ENCODE peak calls at places on chromosomes 11 and 22, in four cellular contexts. Y is GM12878, C is suprapubic skin, R is A549. J is an unnamed sample.

GRCh38 chr11:130829801-130830562 is 86.3 kb downstream of the SNX19 start:
- DNase-seq in Y (no peak), C (no peak), R (no peak), J (peak; percentile 74)

GRCh38 chr22:27851974-27852713 is 50.6 kb upstream of the MN1 start:
- DNase-seq in Y (no peak), C (no peak), R (no peak), J (no peak)

GRCh38 chr11:102367364-102367763 is 20.4 kb downstream of the BIRC2 start:
- DNase-seq in Y (no peak), C (no peak), R (peak; percentile 10), J (no peak)

GRCh38 chr11:102971766-102972165 is 16.2 kb upstream of the MMP13 start:
- DNase-seq in Y (no peak), C (no peak), R (no peak), J (no peak)

GRCh38 chr22:27609411-27610029 is 192.0 kb downstream of the MN1 start:
- DNase-seq in Y (no peak), C (no peak), R (no peak), J (no peak)

GRCh38 chr11:107014871-107015270 is 3.4 kb downstream of the GUCY1A2 start:
- DNase-seq in Y (no peak), C (no peak), R (no peak), J (no peak)

GRCh38 chr11:102495161-102496042 is 35.1 kb downstream of the MMP7 start:
- DNase-seq in Y (peak; percentile 79), C (no peak), R (peak; percentile 41), J (no peak)

GRCh38 chr22:26399288-26399687 is 29.8 kb upstream of the ASPHD2 start:
- DNase-seq in Y (no peak), C (no peak), R (no peak), J (no peak)

GRCh38 chr11:121106812-121107211 is 5.8 kb downstream of the TECTA start:
- DNase-seq in Y (no peak), C (no peak), R (no peak), J (no peak)

GRCh38 chr11:109963101-109963500 is 130.1 kb upstream of the ZC3H12C start:
- DNase-seq in Y (no peak), C (no peak), R (no peak), J (no peak)

GRCh38 chr11:108713076-108713790 is 48.4 kb downstream of the DDX10 start:
- DNase-seq in Y (peak; percentile 54), C (no peak), R (no peak), J (no peak)

GRCh38 chr22:27120036-27120435 is 462.6 kb downstream of the MIAT start:
- DNase-seq in Y (no peak), C (no peak), R (no peak), J (no peak)

GRCh38 chr22:39244496-39245129 is at the start of gene PDGFB:
- DNase-seq in Y (no peak), C (no peak), R (no peak), J (no peak)

GRCh38 chr22:43152355-43153071 is 1.2 kb downstream of the TSPO start:
- DNase-seq in Y (no peak), C (peak; percentile 89), R (no peak), J (peak; percentile 60)

GRCh38 chr11:121415861-121416260 is 36.3 kb upstream of the SORL1 start:
- DNase-seq in Y (no peak), C (no peak), R (no peak), J (peak; percentile 52)

GRCh38 chr11:65206441-65206841 is 24.7 kb downstream of the CAPN1 start:
- DNase-seq in Y (no peak), C (peak; percentile 67), R (no peak), J (no peak)

GRCh38 chr11:119370486-119371046 is 10.9 kb downstream of the USP2 start:
- DNase-seq in Y (no peak), C (no peak), R (no peak), J (no peak)

GRCh38 chr11:75562048-75562835 is at the start of gene SERPINH1:
- DNase-seq in Y (peak; percentile 58), C (peak; percentile 94), R (peak; percentile 97), J (peak; percentile 94)

GRCh38 chr22:39290724-39291161 is 28.7 kb downstream of the RPL3 start:
- DNase-seq in Y (no peak), C (no peak), R (peak; percentile 59), J (peak; percentile 58)

GRCh38 chr11:69923641-69924307 is 104.6 kb upstream of the FGF3 start:
- DNase-seq in Y (no peak), C (no peak), R (no peak), J (no peak)

GRCh38 chr22:20083157-20083890 is 3.3 kb downstream of the DGCR8 start:
- DNase-seq in Y (no peak), C (no peak), R (no peak), J (no peak)

GRCh38 chr11:111459506-111460270 is 52.5 kb downstream of the BTG4 start:
- DNase-seq in Y (no peak), C (peak; percentile 57), R (no peak), J (no peak)

GRCh38 chr22:28237092-28237491 is 318.0 kb upstream of the PITPNB start:
- DNase-seq in Y (no peak), C (no peak), R (no peak), J (no peak)

GRCh38 chr11:93543292-93543977 is at the start of gene SMCO4:
- DNase-seq in Y (no peak), C (peak; percentile 89), R (peak; percentile 70), J (peak; percentile 88)
- TF ChIP-seq EP300 in Y (no peak), C (no peak), R (no peak), J (no peak)

DNA sequence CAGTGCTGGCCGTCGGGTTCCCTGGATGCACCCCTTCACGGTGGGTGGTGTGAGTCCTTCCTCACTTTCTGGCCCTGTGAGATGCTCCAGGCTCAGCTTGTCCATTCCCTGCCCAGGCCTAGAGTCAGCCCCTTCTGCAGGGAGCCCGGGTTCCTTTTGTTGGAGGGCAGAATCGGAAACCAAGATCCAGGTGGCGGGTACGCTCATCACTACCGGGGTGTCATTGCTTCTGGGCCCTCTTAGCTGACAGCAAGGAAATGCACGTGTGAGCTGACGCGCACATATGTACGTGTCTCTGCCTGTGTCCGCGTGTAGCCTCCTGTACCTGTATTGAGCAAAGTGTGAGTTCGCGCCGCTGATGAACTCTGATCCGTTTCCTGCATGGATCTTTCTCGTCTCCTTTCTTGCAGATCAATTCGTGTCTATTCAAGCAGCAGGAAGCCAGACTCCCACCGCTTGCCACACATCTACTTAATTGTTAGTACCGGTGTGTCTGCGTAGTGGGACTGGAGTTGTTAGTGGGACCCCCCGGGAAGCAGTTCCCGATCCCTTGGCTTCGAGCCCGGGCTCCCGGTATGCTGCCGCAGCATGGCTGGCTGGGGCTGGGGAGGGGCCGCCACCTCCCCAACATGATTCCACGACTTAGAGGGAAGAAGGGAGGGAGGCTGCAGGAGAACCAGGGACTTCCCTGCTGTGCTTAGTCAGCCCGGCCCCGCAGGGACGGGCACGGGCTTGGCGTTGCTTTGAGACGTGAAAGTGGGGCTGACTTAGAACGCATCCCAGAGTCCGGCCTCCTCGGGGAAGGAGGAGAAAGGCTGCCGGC is 35.9 kb upstream of the GRAMD4 start:
- DNase-seq in Y (no peak), C (no peak), R (no peak), J (peak; percentile 21)
- TF ChIP-seq EP300 in Y (no peak), C (no peak), R (no peak), J (no peak)

DNA sequence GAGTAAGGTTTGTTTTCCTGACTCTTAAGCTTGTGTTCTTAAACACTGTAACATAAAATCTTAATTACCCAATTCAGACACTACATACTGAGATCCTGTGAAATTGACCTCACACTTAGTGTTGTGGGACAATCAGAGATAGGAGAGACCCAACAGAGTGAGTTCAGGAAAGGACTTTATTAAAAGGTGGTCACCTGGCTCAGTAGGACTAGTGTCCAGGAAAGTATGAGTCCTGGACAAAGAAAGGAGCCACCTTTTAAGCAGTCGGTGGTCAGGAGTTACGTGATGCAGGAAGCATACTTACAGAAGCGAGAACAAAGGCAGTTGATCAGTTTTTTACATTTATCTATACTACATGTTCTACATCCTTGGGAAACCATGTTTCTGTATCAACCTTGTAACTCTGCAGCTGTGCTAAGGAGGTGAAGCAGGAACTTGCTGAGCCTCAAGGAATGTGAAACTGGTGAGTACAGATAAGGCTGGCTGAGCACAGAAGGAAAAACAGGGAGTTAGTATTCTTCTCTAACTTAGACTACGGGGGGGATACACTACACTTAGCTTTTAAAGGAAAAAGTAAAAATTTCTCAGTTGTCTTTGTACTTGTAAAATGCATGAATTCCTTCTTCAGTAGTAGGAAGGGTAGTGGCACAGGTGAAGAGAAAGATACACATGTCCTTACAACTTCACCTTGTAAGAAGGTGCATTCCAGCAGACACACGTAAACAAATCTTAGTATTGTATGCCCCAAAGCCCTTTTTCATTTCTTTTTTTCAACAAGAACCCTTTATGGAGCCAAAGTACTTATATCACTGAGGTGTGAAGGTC is 15.1 kb downstream of the OR51E1 start:
- DNase-seq in Y (no peak), C (no peak), R (no peak), J (no peak)
- TF ChIP-seq EP300 in Y (no peak), C (no peak), R (no peak), J (no peak)

GRCh38 chr11:82900277-82901164 is at the start of gene PRCP:
- DNase-seq in Y (peak; percentile 84), C (peak; percentile 97), R (peak; percentile 94), J (peak; percentile 92)
- TF ChIP-seq EP300 in Y (peak; percentile 12), C (no peak), R (no peak), J (no peak)

J was measured in ovary.